ENCODE peak calls at places on chromosomes 6 and 20, in ten cellular contexts. I is progenitor cell of endocrine pancreas; P is fibroblast of mammary gland; S is astrocyte of the spinal cord; A is AG10803; X is CD8-positive, alpha-beta T cell; O is A549; M is cardiac fibroblast; J is GM12865; U is OCI-LY7. Z is an unnamed sample.

GRCh38 chr6:77466055-77467028 is 3.1 kb upstream of the HTR1B start:
- DNase-seq in P (peak), U (no peak), J (peak), S (peak), I (peak), A (peak), M (peak), X (no peak), O (peak), Z (peak)

GRCh38 chr20:16385462-16385861 is 187.8 kb downstream of the KIF16B start:
- DNase-seq in S (no peak), O (no peak), P (no peak), U (no peak), M (no peak), A (no peak), I (no peak), J (no peak), X (no peak), Z (no peak)

GRCh38 chr6:161411265-161411944 is 137.5 kb upstream of the AGPAT4 start:
- DNase-seq in X (no peak), P (peak), A (no peak), J (no peak), O (no peak), I (no peak), M (peak), U (no peak), S (peak), Z (no peak)

GRCh38 chr20:25274481-25274880 is 26.6 kb downstream of the PYGB start:
- DNase-seq in M (no peak), X (no peak), I (no peak), U (no peak), S (no peak), O (no peak), A (no peak), P (no peak), J (no peak), Z (no peak)

GRCh38 chr6:76831299-76831698 is 632.0 kb downstream of the HTR1B start:
- DNase-seq in A (no peak), X (no peak), J (no peak), P (no peak), O (no peak), U (no peak), M (no peak), I (no peak), S (no peak), Z (no peak)

GRCh38 chr6:25670793-25671513 is 18.9 kb downstream of the SCGN start:
- DNase-seq in X (no peak), S (no peak), U (no peak), M (peak), A (no peak), I (no peak), P (peak), J (no peak), O (peak), Z (no peak)

GRCh38 chr6:146381486-146381885 is 162.1 kb upstream of the RAB32 start:
- DNase-seq in J (no peak), P (no peak), A (no peak), M (peak), O (no peak), S (no peak), U (no peak), X (no peak), I (no peak), Z (no peak)

GRCh38 chr6:89776583-89777233 is 42.9 kb downstream of the MDN1 start:
- DNase-seq in I (no peak), M (no peak), U (no peak), X (no peak), P (no peak), A (no peak), S (no peak), J (no peak), O (no peak), Z (no peak)

DNA sequence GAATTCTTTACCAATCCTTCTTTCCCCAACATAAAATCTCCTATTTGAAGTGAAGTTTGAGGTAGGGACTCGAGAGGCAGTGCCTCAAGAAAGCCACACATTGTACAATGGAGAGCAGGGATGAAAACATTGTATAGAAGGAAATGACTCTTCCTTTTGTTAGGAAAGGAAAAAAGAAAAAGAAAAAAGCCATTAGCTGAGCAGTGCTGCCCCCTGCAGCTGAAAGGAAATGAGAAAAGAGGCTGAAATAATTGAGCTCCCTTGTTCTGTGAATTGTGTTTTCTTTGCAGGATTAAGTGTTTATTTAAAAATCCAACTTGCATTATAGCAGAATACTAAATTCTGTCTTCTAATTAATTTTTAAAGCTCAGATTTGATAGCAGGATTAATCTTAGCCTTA is 162.9 kb upstream of the SASH1 start:
- DNase-seq in S (peak), M (peak), A (peak), I (no peak), O (peak), U (no peak), J (no peak), X (no peak), P (peak), Z (no peak)
- TF ChIP-seq CTCF in S (peak), M (peak), A (peak), I (peak), O (peak), U (peak), J (no peak), X (no peak), P (peak), Z (peak)

GRCh38 chr6:29725981-29726380 is 2.7 kb downstream of the HLA-F start:
- DNase-seq in P (no peak), O (no peak), I (no peak), M (no peak), A (no peak), J (no peak), U (no peak), S (no peak), X (no peak), Z (no peak)

GRCh38 chr6:29724937-29725869 is 2.0 kb downstream of the HLA-F start:
- DNase-seq in A (no peak), U (no peak), P (no peak), J (no peak), O (no peak), S (no peak), X (no peak), I (no peak), M (no peak), Z (no peak)

GRCh38 chr6:29722773-29723665 is at the start of gene HLA-F:
- DNase-seq in P (peak), O (peak), A (peak), S (peak), I (no peak), U (peak), X (peak), M (peak), J (peak), Z (peak)

GRCh38 chr6:29726795-29727194 is 3.6 kb downstream of the HLA-F start:
- DNase-seq in O (no peak), M (no peak), U (no peak), J (no peak), S (no peak), I (no peak), P (no peak), A (no peak), X (no peak), Z (no peak)

GRCh38 chr6:29723666-29724588 is 693 bp downstream of the HLA-F start:
- DNase-seq in A (no peak), X (peak), U (peak), M (peak), P (no peak), I (no peak), S (no peak), J (peak), O (no peak), Z (peak)
- TF ChIP-seq CTCF in A (no peak), X (no peak), U (peak), M (no peak), P (no peak), I (no peak), S (no peak), J (no peak), O (no peak), Z (no peak)

DNA sequence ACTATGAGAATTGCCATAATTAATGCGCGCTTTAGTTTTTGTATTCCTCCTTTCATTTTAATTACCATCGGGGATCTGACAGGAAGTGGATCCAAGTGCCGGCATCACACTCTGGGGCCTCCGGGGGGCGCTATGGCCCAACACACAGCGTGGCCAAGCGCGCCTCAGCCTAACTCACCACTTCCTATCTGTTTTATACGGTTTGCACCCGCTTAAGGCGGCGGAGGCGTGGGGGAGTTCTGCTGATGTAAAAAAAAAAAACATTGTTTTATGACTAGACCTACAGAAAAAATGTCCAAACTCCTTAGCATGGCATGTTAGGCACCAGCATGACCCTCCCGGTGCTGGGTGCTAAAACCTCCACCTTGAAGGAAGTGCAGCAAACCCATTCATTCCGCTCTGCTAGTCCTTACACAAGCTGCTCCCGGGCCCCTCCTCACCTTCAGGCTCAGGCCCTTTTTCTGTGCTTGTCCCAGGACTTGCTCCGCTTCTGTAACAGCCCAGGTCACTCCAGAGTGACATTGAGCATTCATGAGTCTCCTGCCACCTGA is 4.5 kb upstream of the EBF4 start:
- DNase-seq in X (peak), S (peak), J (peak), P (peak), M (peak), U (peak), A (no peak), O (no peak), I (peak), Z (peak)
- TF ChIP-seq CTCF in X (peak), S (peak), J (peak), P (peak), M (peak), U (peak), A (peak), O (peak), I (peak), Z (peak)

DNA sequence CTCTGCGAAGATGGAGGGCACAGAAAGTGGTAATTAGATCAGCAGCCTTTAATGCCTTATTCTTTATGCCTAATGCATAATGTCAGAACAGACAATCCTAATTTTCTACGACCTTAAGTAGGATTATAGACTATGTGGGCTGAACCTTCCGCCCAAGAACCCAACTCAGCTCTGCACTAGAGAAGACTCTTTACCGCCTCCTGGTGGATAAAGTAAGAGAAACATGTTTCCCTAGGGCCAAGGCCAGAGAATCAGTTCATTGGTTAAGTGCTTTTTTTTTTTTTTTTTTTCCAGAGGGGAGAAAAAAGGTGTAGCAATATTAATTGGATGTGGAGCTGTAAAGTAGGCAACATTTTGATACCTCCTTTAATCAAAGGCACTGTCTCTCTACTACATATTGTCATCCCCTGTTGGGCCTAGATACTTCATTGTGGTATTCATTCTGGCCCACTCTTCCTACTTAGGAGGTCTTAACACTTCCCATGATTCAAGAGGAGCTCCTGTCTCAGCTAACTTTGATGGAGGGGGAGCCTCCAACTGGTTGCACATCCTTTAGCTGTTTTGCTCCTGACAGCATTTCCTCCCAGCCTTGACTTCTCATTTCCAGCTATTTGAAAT is 124.9 kb upstream of the NRN1 start:
- DNase-seq in X (no peak), I (no peak), O (peak), S (no peak), M (peak), J (peak), A (peak), U (peak), P (peak), Z (peak)
- TF ChIP-seq CTCF in X (peak), I (peak), O (peak), S (peak), M (peak), J (peak), A (peak), U (peak), P (peak), Z (peak)

GRCh38 chr20:48727226-48727625 is 100.6 kb downstream of the PREX1 start:
- DNase-seq in O (no peak), M (no peak), J (no peak), I (no peak), P (no peak), U (no peak), A (no peak), S (no peak), X (no peak), Z (no peak)

GRCh38 chr20:48729538-48729937 is 98.3 kb downstream of the PREX1 start:
- DNase-seq in U (no peak), I (no peak), J (no peak), S (no peak), A (no peak), X (no peak), O (no peak), P (no peak), M (no peak), Z (no peak)

GRCh38 chr20:48725589-48725991 is 102.2 kb downstream of the PREX1 start:
- DNase-seq in M (peak), U (no peak), P (peak), I (no peak), A (no peak), O (peak), X (no peak), S (no peak), J (peak), Z (no peak)

GRCh38 chr20:48730977-48731376 is 96.8 kb downstream of the PREX1 start:
- DNase-seq in M (no peak), X (no peak), U (no peak), J (no peak), O (no peak), I (no peak), A (no peak), S (no peak), P (no peak), Z (no peak)

DNA sequence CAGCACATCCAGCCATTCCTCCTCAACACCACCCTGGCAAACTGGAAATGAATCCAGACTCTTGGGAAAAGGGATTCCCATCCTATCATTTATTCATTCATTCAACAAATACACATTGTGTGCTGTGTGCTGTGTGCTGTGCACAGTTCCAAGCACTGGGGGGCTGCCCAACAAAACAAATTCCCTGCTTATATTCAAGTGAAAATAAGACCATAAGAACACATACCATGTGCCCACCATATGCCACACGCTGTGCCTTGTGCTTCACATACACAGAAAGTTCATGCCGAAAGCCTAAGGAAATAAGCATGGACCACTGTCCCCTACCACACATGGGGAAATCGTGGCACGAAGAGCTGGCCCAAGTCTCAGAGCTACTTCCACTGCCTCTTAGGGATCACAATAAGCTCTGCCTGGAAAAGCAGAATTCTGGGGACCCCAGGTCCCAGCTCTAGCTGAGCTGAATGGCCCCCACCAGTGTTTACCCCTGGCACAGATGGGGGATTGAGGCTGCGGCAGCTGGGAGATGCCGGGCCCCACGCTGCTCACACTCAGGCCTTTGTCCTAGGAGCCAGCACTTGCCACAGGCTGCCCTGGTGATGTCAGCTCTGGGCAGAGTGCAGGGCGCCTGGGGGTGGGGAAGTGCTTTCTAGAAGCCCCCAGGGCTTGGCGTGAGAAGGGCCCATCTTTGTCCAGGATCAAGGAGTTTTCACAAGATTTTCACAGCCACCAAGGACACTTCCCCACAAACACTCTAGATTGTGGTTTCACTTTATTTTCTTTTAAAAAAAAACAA is 99.6 kb downstream of the PREX1 start:
- DNase-seq in O (no peak), U (no peak), I (no peak), A (no peak), X (no peak), M (no peak), P (no peak), J (no peak), S (no peak), Z (no peak)
- TF ChIP-seq CTCF in O (no peak), U (peak), I (no peak), A (no peak), X (no peak), M (no peak), P (no peak), J (no peak), S (no peak), Z (peak)

GRCh38 chr6:14861491-14861943 is 384.4 kb upstream of the JARID2 start:
- DNase-seq in U (no peak), O (no peak), J (peak), M (no peak), S (no peak), A (no peak), X (no peak), P (no peak), I (no peak), Z (no peak)

GRCh38 chr6:14865609-14866100 is 380.2 kb upstream of the JARID2 start:
- DNase-seq in O (no peak), S (peak), X (no peak), P (no peak), U (peak), I (no peak), A (peak), M (peak), J (peak), Z (no peak)

GRCh38 chr6:14862845-14863244 is 383.0 kb upstream of the JARID2 start:
- DNase-seq in P (no peak), O (no peak), U (no peak), I (no peak), J (no peak), A (no peak), M (no peak), X (no peak), S (no peak), Z (no peak)

GRCh38 chr6:14867807-14868206 is 378.1 kb upstream of the JARID2 start:
- DNase-seq in I (no peak), M (no peak), J (no peak), A (no peak), S (no peak), O (no peak), P (no peak), U (no peak), X (no peak), Z (no peak)

GRCh38 chr6:14863896-14864850 is 381.7 kb upstream of the JARID2 start:
- DNase-seq in I (no peak), J (no peak), U (no peak), A (no peak), X (no peak), P (peak), M (no peak), O (no peak), S (no peak), Z (no peak)
- TF ChIP-seq CTCF in I (no peak), J (no peak), U (no peak), A (peak), X (no peak), P (no peak), M (no peak), O (no peak), S (peak), Z (no peak)

GRCh38 chr20:18090477-18090876 is 32.8 kb upstream of the OVOL2 start:
- DNase-seq in I (no peak), P (no peak), J (no peak), S (no peak), M (no peak), O (no peak), U (no peak), X (no peak), A (no peak), Z (no peak)

GRCh38 chr20:18092890-18093289 is 35.2 kb upstream of the OVOL2 start:
- DNase-seq in M (no peak), X (no peak), O (no peak), J (no peak), P (no peak), A (no peak), S (no peak), I (no peak), U (no peak), Z (no peak)

GRCh38 chr20:18091624-18092023 is 33.9 kb upstream of the OVOL2 start:
- DNase-seq in O (no peak), M (no peak), I (no peak), J (no peak), U (no peak), A (no peak), X (no peak), S (no peak), P (no peak), Z (no peak)

GRCh38 chr20:18087054-18087453 is 29.3 kb upstream of the OVOL2 start:
- DNase-seq in U (no peak), X (no peak), S (no peak), I (no peak), J (no peak), M (no peak), O (no peak), A (no peak), P (no peak), Z (no peak)

GRCh38 chr20:18090044-18090443 is 32.3 kb upstream of the OVOL2 start:
- DNase-seq in X (no peak), J (no peak), U (no peak), M (no peak), A (no peak), P (no peak), I (no peak), O (no peak), S (no peak), Z (no peak)
- TF ChIP-seq CTCF in X (no peak), J (no peak), U (no peak), M (no peak), A (no peak), P (no peak), I (no peak), O (no peak), S (no peak), Z (no peak)

GRCh38 chr6:157990321-157991066 is 8.8 kb downstream of the SYNJ2 start:
- DNase-seq in U (peak), X (no peak), M (peak), O (no peak), I (no peak), S (peak), A (no peak), P (peak), J (peak), Z (no peak)

GRCh38 chr6:157989541-157990289 is 8.1 kb downstream of the SYNJ2 start:
- DNase-seq in U (no peak), S (peak), P (peak), M (peak), O (no peak), I (no peak), X (no peak), J (no peak), A (no peak), Z (no peak)

GRCh38 chr6:157987788-157988699 is 6.4 kb downstream of the SYNJ2 start:
- DNase-seq in P (no peak), M (no peak), U (no peak), A (no peak), X (no peak), O (no peak), J (no peak), S (no peak), I (no peak), Z (no peak)

GRCh38 chr6:157991067-157991432 is 9.4 kb downstream of the SYNJ2 start:
- DNase-seq in P (no peak), M (no peak), X (no peak), A (no peak), S (no peak), O (no peak), I (no peak), U (no peak), J (no peak), Z (no peak)

GRCh38 chr6:157988700-157989063 is 7.0 kb downstream of the SYNJ2 start:
- DNase-seq in P (no peak), A (no peak), O (no peak), I (no peak), U (no peak), X (no peak), J (no peak), M (no peak), S (no peak), Z (no peak)
- TF ChIP-seq CTCF in P (no peak), A (no peak), O (no peak), I (no peak), U (no peak), X (no peak), J (no peak), M (no peak), S (no peak), Z (no peak)

Z was measured in GM13977.